ENCODE peak calls at places on chromosomes 13 and 19, in four cellular contexts. H, I, U and E are unnamed samples.
A peak's percentile ranks its signal among the peaks of the same experiment; 100 is the strongest.

GRCh38 chr13:50843256-50844043 is at the start of gene DLEU7:
- DNase-seq in H (no peak), I (no peak), U (no peak), E (no peak)

GRCh38 chr13:75825161-75825560 is 189.0 kb downstream of the LMO7 start:
- DNase-seq in H (no peak), I (no peak), U (no peak), E (no peak)

GRCh38 chr13:33078268-33078667 is 62.0 kb downstream of the KL start:
- DNase-seq in H (no peak), I (no peak), U (no peak), E (no peak)

GRCh38 chr13:30696278-30697176 is 38.8 kb upstream of the ALOX5AP start:
- DNase-seq in H (peak; percentile 34), I (peak; percentile 49), U (no peak), E (no peak)

GRCh38 chr13:103156346-103156998 is 90.3 kb upstream of the SLC10A2 start:
- DNase-seq in H (no peak), I (no peak), U (no peak), E (no peak)

GRCh38 chr13:60448907-60449510 is 52.0 kb downstream of the TDRD3 start:
- DNase-seq in H (peak; percentile 62), I (peak; percentile 61), U (no peak), E (no peak)

GRCh38 chr19:53520547-53521372 is 17.2 kb upstream of the ZNF331 start:
- DNase-seq in H (peak; percentile 99), I (peak; percentile 96), U (peak; percentile 86), E (peak; percentile 85)

GRCh38 chr13:94435604-94436226 is 43.8 kb downstream of the DCT start:
- DNase-seq in H (peak; percentile 59), I (peak; percentile 55), U (no peak), E (no peak)

GRCh38 chr13:31629085-31629785 is 110.1 kb upstream of the RXFP2 start:
- DNase-seq in H (peak; percentile 45), I (no peak), U (no peak), E (no peak)

GRCh38 chr13:25943666-25944065 is 108.2 kb downstream of the SHISA2 start:
- DNase-seq in H (peak; percentile 38), I (no peak), U (no peak), E (no peak)

GRCh38 chr13:25217023-25217909 is 45.2 kb upstream of the AMER2 start:
- DNase-seq in H (peak; percentile 13), I (no peak), U (no peak), E (no peak)

GRCh38 chr19:49588370-49589122 is 2.4 kb upstream of the PRR12 start:
- DNase-seq in H (no peak), I (no peak), U (peak; percentile 35), E (peak; percentile 42)

GRCh38 chr19:5355076-5355475 is 14.5 kb upstream of the PTPRS start:
- DNase-seq in H (no peak), I (no peak), U (no peak), E (no peak)

GRCh38 chr13:55538424-55538823 is 1602.3 kb upstream of the PRR20A start:
- DNase-seq in H (no peak), I (no peak), U (no peak), E (no peak)

GRCh38 chr19:45553464-45553863 is 31.1 kb downstream of the OPA3 start:
- DNase-seq in H (no peak), I (no peak), U (no peak), E (no peak)

GRCh38 chr13:67509039-67509438 is 278.9 kb upstream of the PCDH9 start:
- DNase-seq in H (no peak), I (no peak), U (no peak), E (no peak)

GRCh38 chr13:53637971-53638547 is 609.4 kb downstream of the OLFM4 start:
- DNase-seq in H (no peak), I (no peak), U (no peak), E (no peak)

GRCh38 chr13:46295531-46296464 is 84.1 kb downstream of the LRRC63 start:
- DNase-seq in H (peak; percentile 99), I (peak; percentile 92), U (peak; percentile 56), E (peak; percentile 55)